ENCODE peak calls at places on chromosomes 12 and 14, in four cellular contexts. One of them, this sample, is unnamed.

GRCh38 chr14:29273513-29273912 is 506.9 kb downstream of the FOXG1 start:
- DNase-seq in GM12878: no peak
- DNase-seq in H1: no peak
- DNase-seq in K562: no peak
- DNase-seq in this sample: no peak

GRCh38 chr14:67512463-67513134 is 20.5 kb upstream of the PLEKHH1 start:
- DNase-seq in GM12878: no peak
- DNase-seq in K562: no peak
- DNase-seq in H1: no peak
- DNase-seq in this sample: no peak

GRCh38 chr12:21697829-21698630 is 40.4 kb upstream of the LDHB start:
- DNase-seq in K562: peak; percentile 45
- DNase-seq in GM12878: no peak
- DNase-seq in H1: no peak
- DNase-seq in this sample: peak; percentile 31

GRCh38 chr14:86604546-86604945 is 1074.6 kb downstream of the FLRT2 start:
- DNase-seq in GM12878: no peak
- DNase-seq in K562: no peak
- DNase-seq in H1: no peak
- DNase-seq in this sample: no peak

GRCh38 chr12:50537538-50537919 is 32.7 kb downstream of the DIP2B start:
- DNase-seq in K562: no peak
- DNase-seq in GM12878: no peak
- DNase-seq in H1: no peak
- DNase-seq in this sample: peak; percentile 56

GRCh38 chr12:77167801-77168200 is 102.4 kb upstream of the E2F7 start:
- DNase-seq in GM12878: no peak
- DNase-seq in H1: no peak
- DNase-seq in K562: no peak
- DNase-seq in this sample: no peak

GRCh38 chr14:53462931-53463778 is 310.0 kb upstream of the DDHD1 start:
- DNase-seq in H1: no peak
- DNase-seq in K562: no peak
- DNase-seq in GM12878: no peak
- DNase-seq in this sample: peak; percentile 15

GRCh38 chr12:2339022-2339431 is 286.2 kb downstream of the CACNA1C start:
- DNase-seq in K562: no peak
- DNase-seq in GM12878: no peak
- DNase-seq in H1: no peak
- DNase-seq in this sample: no peak

GRCh38 chr12:56709759-56710376 is 15.2 kb downstream of the NACA start:
- DNase-seq in K562: no peak
- DNase-seq in H1: no peak
- DNase-seq in GM12878: no peak
- DNase-seq in this sample: no peak

GRCh38 chr12:70576341-70577282 is 60.6 kb downstream of the PTPRB start:
- DNase-seq in K562: peak; percentile 72
- DNase-seq in H1: no peak
- DNase-seq in GM12878: peak; percentile 7
- DNase-seq in this sample: peak; percentile 66

GRCh38 chr12:55728185-55728931 is 451 bp downstream of the CD63 start:
- DNase-seq in H1: no peak
- DNase-seq in K562: peak; percentile 65
- DNase-seq in GM12878: no peak
- DNase-seq in this sample: no peak

GRCh38 chr12:32983968-32984367 is 87.4 kb upstream of the PKP2 start:
- DNase-seq in GM12878: no peak
- DNase-seq in H1: peak; percentile 17
- DNase-seq in K562: peak; percentile 72
- DNase-seq in this sample: no peak

GRCh38 chr14:100790785-100791667 is 34.9 kb upstream of the MEG3 start:
- DNase-seq in H1: no peak
- DNase-seq in GM12878: no peak
- DNase-seq in K562: peak; percentile 92
- DNase-seq in this sample: no peak

GRCh38 chr12:86081798-86082197 is 174.4 kb downstream of the MGAT4C start:
- DNase-seq in GM12878: no peak
- DNase-seq in K562: no peak
- DNase-seq in H1: no peak
- DNase-seq in this sample: no peak

GRCh38 chr12:67410667-67411067 is 141.5 kb downstream of the CAND1 start:
- DNase-seq in H1: no peak
- DNase-seq in GM12878: no peak
- DNase-seq in K562: no peak
- DNase-seq in this sample: no peak

GRCh38 chr12:67354966-67355365 is 85.8 kb downstream of the CAND1 start:
- DNase-seq in GM12878: no peak
- DNase-seq in K562: no peak
- DNase-seq in H1: no peak
- DNase-seq in this sample: no peak

GRCh38 chr14:93977790-93978581 is 1.6 kb upstream of the ASB2 start:
- DNase-seq in GM12878: peak; percentile 74
- DNase-seq in K562: no peak
- DNase-seq in H1: no peak
- DNase-seq in this sample: no peak

GRCh38 chr12:132524405-132524804 is 34.5 kb downstream of the FBRSL1 start:
- DNase-seq in K562: no peak
- DNase-seq in GM12878: no peak
- DNase-seq in H1: no peak
- DNase-seq in this sample: no peak

GRCh38 chr14:67263499-67264149 is 22.4 kb downstream of the PALS1 start:
- DNase-seq in K562: no peak
- DNase-seq in H1: no peak
- DNase-seq in GM12878: no peak
- DNase-seq in this sample: no peak

GRCh38 chr12:63150255-63151060 is 543 bp downstream of the AVPR1A start:
- DNase-seq in H1: peak; percentile 27
- DNase-seq in K562: no peak
- DNase-seq in GM12878: no peak
- DNase-seq in this sample: no peak

GRCh38 chr14:80605536-80605935 is 336.0 kb downstream of the CEP128 start:
- DNase-seq in K562: no peak
- DNase-seq in GM12878: no peak
- DNase-seq in H1: no peak
- DNase-seq in this sample: no peak

GRCh38 chr12:109458086-109458485 is 19.0 kb downstream of the KCTD10 start:
- DNase-seq in K562: no peak
- DNase-seq in H1: no peak
- DNase-seq in GM12878: no peak
- DNase-seq in this sample: no peak

GRCh38 chr14:28770574-28770973 is 4.0 kb downstream of the FOXG1 start:
- DNase-seq in H1: no peak
- DNase-seq in GM12878: no peak
- DNase-seq in K562: no peak
- DNase-seq in this sample: no peak

GRCh38 chr12:89470741-89471504 is 53.7 kb downstream of the GALNT4 start:
- DNase-seq in H1: no peak
- DNase-seq in GM12878: no peak
- DNase-seq in K562: peak; percentile 68
- DNase-seq in this sample: peak; percentile 42

GRCh38 chr14:74955229-74955999 is at the start of gene PGF:
- DNase-seq in GM12878: no peak
- DNase-seq in H1: no peak
- DNase-seq in K562: peak; percentile 59
- DNase-seq in this sample: peak; percentile 7

GRCh38 chr12:25058619-25059018 is 109.7 kb upstream of the BCAT1 start:
- DNase-seq in K562: no peak
- DNase-seq in GM12878: peak; percentile 58
- DNase-seq in H1: no peak
- DNase-seq in this sample: no peak

GRCh38 chr14:104634886-104635570 is 30.5 kb upstream of the TMEM179 start:
- DNase-seq in GM12878: no peak
- DNase-seq in H1: no peak
- DNase-seq in K562: no peak
- DNase-seq in this sample: no peak

GRCh38 chr12:124993568-124994434 is at the start of gene BRI3BP:
- DNase-seq in H1: no peak
- DNase-seq in GM12878: no peak
- DNase-seq in K562: peak; percentile 78
- DNase-seq in this sample: no peak

GRCh38 chr12:5953835-5954586 is 9.0 kb upstream of the ANO2 start:
- DNase-seq in K562: no peak
- DNase-seq in H1: no peak
- DNase-seq in GM12878: no peak
- DNase-seq in this sample: no peak

GRCh38 chr14:85416771-85417170 is 113.2 kb upstream of the FLRT2 start:
- DNase-seq in K562: no peak
- DNase-seq in H1: no peak
- DNase-seq in GM12878: no peak
- DNase-seq in this sample: no peak

GRCh38 chr14:93092606-93093556 is 22.8 kb downstream of the ITPK1 start:
- DNase-seq in GM12878: no peak
- DNase-seq in K562: no peak
- DNase-seq in H1: no peak
- DNase-seq in this sample: no peak

GRCh38 chr14:44895716-44896115 is 66.0 kb downstream of the KLHL28 start:
- DNase-seq in H1: no peak
- DNase-seq in GM12878: no peak
- DNase-seq in K562: no peak
- DNase-seq in this sample: no peak
- TF ChIP-seq EGR1 in H1: no peak
- TF ChIP-seq EGR1 in GM12878: no peak
- TF ChIP-seq EGR1 in K562: no peak
- TF ChIP-seq EGR1 in this sample: no peak

GRCh38 chr14:52117433-52117832 is 48.6 kb upstream of the NID2 start:
- DNase-seq in K562: no peak
- DNase-seq in H1: no peak
- DNase-seq in GM12878: no peak
- DNase-seq in this sample: no peak

GRCh38 chr14:52111583-52111982 is 42.7 kb upstream of the NID2 start:
- DNase-seq in H1: no peak
- DNase-seq in K562: no peak
- DNase-seq in GM12878: no peak
- DNase-seq in this sample: peak; percentile 27

GRCh38 chr14:52110441-52111086 is 41.7 kb upstream of the NID2 start:
- DNase-seq in K562: no peak
- DNase-seq in H1: no peak
- DNase-seq in GM12878: no peak
- DNase-seq in this sample: no peak

GRCh38 chr14:52115286-52115685 is 46.4 kb upstream of the NID2 start:
- DNase-seq in GM12878: no peak
- DNase-seq in H1: no peak
- DNase-seq in K562: no peak
- DNase-seq in this sample: no peak

DNA sequence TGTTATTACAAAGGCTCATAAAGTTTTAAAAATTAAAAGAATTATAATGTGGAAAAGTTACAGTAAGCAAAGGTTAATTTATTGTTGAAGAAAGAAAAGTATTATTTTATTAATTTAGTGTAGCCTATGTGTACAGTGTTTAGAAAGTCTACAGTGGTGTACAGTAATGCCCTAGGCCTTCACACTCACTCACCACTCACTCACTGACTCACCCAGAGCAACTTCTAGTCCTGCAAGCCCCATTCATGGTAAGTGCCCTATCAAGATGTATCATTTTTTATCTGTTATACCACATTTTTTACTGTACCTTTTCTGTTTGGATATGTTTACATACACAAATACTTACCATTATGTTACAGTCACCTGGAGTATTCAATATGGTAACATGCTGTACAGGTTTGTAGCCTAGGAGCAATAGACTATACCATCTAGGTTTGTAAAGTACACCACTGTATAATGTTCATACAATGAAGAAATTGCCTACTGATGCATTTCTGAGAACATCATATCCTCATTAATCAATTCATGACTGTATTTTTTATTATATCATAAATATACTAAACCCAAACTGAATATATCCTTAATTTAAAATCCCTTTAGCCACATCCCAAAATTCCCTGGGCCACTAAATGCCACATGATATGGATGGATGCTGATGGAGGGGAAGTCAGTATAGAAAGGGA is 43.6 kb upstream of the NID2 start:
- DNase-seq in K562: no peak
- DNase-seq in H1: no peak
- DNase-seq in GM12878: no peak
- DNase-seq in this sample: no peak
- TF ChIP-seq SRF in K562: no peak
- TF ChIP-seq SRF in H1: no peak
- TF ChIP-seq SRF in GM12878: no peak
- TF ChIP-seq SRF in this sample: no peak

DNA sequence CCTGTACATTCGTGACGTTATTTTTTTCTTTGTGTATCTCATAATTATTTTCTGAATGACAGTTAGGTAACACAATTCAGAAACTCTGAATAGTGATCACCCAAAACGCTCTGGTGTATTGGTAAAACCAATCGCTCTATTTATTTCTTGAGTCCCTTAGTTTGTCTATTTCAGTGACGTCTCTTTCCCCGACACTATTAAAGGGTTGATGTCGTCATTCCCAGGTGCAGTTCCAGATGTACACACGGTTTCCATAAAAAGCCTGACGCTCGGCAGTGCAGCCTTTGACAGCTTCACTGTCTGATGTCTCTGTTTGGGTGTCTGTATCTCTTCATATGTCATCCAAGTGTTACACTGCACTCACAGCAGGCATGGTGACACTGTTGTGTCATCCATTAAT is 701.4 kb downstream of the TMEM121 start:
- DNase-seq in H1: no peak
- DNase-seq in GM12878: no peak
- DNase-seq in K562: no peak
- DNase-seq in this sample: no peak
- TF ChIP-seq EGR1 in H1: no peak
- TF ChIP-seq EGR1 in GM12878: no peak
- TF ChIP-seq EGR1 in K562: no peak
- TF ChIP-seq EGR1 in this sample: no peak

DNA sequence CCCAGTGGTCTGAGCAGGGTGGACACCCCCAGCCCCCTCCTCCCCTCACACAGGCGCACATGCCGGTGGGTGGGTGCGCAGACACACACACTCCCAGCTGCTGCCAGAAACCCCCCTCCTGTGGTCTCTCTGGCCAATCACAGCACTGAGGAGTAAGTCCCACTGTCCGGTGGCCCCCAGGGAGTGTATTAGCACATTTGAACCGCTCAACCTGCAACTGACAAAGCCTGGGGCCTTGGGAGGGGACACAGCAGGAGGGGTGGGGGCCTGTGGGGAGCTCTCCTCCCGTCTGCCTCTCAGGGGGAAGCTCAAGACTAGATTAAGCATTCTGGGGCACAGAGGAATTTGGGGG is 11.7 kb downstream of the FIGNL2 start:
- DNase-seq in H1: no peak
- DNase-seq in K562: no peak
- DNase-seq in GM12878: no peak
- DNase-seq in this sample: no peak
- TF ChIP-seq SRF in H1: no peak
- TF ChIP-seq SRF in K562: no peak
- TF ChIP-seq SRF in GM12878: no peak
- TF ChIP-seq SRF in this sample: no peak

GRCh38 chr14:55780156-55780946 is 200.3 kb downstream of the KTN1 start:
- DNase-seq in K562: no peak
- DNase-seq in GM12878: no peak
- DNase-seq in H1: no peak
- DNase-seq in this sample: no peak
- TF ChIP-seq EGR1 in K562: no peak
- TF ChIP-seq EGR1 in GM12878: no peak
- TF ChIP-seq EGR1 in H1: no peak
- TF ChIP-seq EGR1 in this sample: no peak

GRCh38 chr14:55446833-55447232 is 6.4 kb upstream of the TBPL2 start:
- DNase-seq in H1: no peak
- DNase-seq in GM12878: no peak
- DNase-seq in K562: no peak
- DNase-seq in this sample: peak; percentile 69
- TF ChIP-seq SRF in H1: no peak
- TF ChIP-seq SRF in GM12878: no peak
- TF ChIP-seq SRF in K562: no peak
- TF ChIP-seq SRF in this sample: no peak

This sample was measured in HCT116.